ENCODE peak calls at places on chromosomes 16 and 17, in four cellular contexts. D is AG04450, E is PC-3, C is stomach. B is an unnamed sample.

GRCh38 chr17:70655179-70655578 is 485.8 kb downstream of the KCNJ2 start:
- DNase-seq in E (no peak), C (no peak), D (no peak), B (no peak)

GRCh38 chr17:45956090-45956489 is 43.0 kb upstream of the STH start:
- DNase-seq in E (no peak), D (no peak), C (no peak), B (no peak)

GRCh38 chr16:30417447-30418349 is 10.3 kb downstream of the ZNF771 start:
- DNase-seq in C (peak), E (peak), D (peak), B (peak)

GRCh38 chr17:30273373-30273772 is 18.4 kb downstream of the BLMH start:
- DNase-seq in E (no peak), C (no peak), D (no peak), B (no peak)

GRCh38 chr17:14451729-14452191 is 150.9 kb downstream of the HS3ST3B1 start:
- DNase-seq in D (no peak), E (no peak), C (no peak), B (no peak)

GRCh38 chr17:19024101-19025078 is 19.8 kb upstream of the FAM83G start:
- DNase-seq in D (no peak), C (no peak), E (peak), B (no peak)

GRCh38 chr16:1323296-1324239 is 9.9 kb upstream of the BAIAP3 start:
- DNase-seq in D (no peak), E (no peak), C (no peak), B (no peak)

GRCh38 chr16:89300311-89300975 is 82.9 kb downstream of the ZNF778 start:
- DNase-seq in C (peak), E (no peak), D (peak), B (no peak)

GRCh38 chr16:53913082-53913870 is 209.3 kb downstream of the FTO start:
- DNase-seq in D (peak), E (peak), C (no peak), B (peak)

GRCh38 chr17:48048321-48049140 is at the start of gene NFE2L1:
- DNase-seq in E (peak), C (peak), D (peak), B (peak)

GRCh38 chr16:65829076-65829475 is 537.4 kb upstream of the CDH5 start:
- DNase-seq in C (no peak), E (no peak), D (no peak), B (no peak)

GRCh38 chr16:73171380-73171779 is 123.5 kb upstream of the ZFHX3 start:
- DNase-seq in E (no peak), C (no peak), D (no peak), B (no peak)

GRCh38 chr17:36120221-36120620 is 16.6 kb downstream of the CCL4 start:
- DNase-seq in C (no peak), D (no peak), E (no peak), B (no peak)

GRCh38 chr17:1644493-1645206 is 882 bp downstream of the SCARF1 start:
- DNase-seq in E (peak), D (no peak), C (no peak), B (no peak)

GRCh38 chr17:75485688-75486087 is 29.3 kb downstream of the TMEM94 start:
- DNase-seq in C (no peak), E (no peak), D (no peak), B (no peak)

GRCh38 chr16:48172682-48173081 is 16.9 kb upstream of the ABCC12 start:
- DNase-seq in D (no peak), E (no peak), C (no peak), B (no peak)

GRCh38 chr17:718075-718474 is 3.4 kb upstream of the VPS53 start:
- DNase-seq in E (no peak), C (no peak), D (no peak), B (no peak)

GRCh38 chr17:9127340-9127739 is 106.0 kb downstream of the NTN1 start:
- DNase-seq in E (no peak), D (no peak), C (no peak), B (no peak)

GRCh38 chr16:46573008-46573833 is 48.0 kb downstream of the SHCBP1 start:
- DNase-seq in C (no peak), D (no peak), E (peak), B (no peak)

GRCh38 chr17:67164298-67164697 is 80.7 kb downstream of the HELZ start:
- DNase-seq in C (no peak), E (no peak), D (no peak), B (no peak)

GRCh38 chr17:56595831-56596740 is 2.6 kb downstream of the NOG start:
- DNase-seq in D (no peak), C (no peak), E (peak), B (no peak)

GRCh38 chr17:30530346-30531025 is 53.3 kb downstream of the GOSR1 start:
- DNase-seq in D (peak), C (no peak), E (no peak), B (peak)

GRCh38 chr17:68318103-68318991 is 27.1 kb downstream of the ARSG start:
- DNase-seq in C (peak), D (no peak), E (peak), B (no peak)

GRCh38 chr16:15552507-15552906 is 90.4 kb downstream of the MARF1 start:
- DNase-seq in D (no peak), C (no peak), E (no peak), B (no peak)

GRCh38 chr16:19835989-19836421 is 48.6 kb downstream of the GPRC5B start:
- DNase-seq in D (peak), E (no peak), C (no peak), B (no peak)

GRCh38 chr16:4682616-4683254 is 10.6 kb upstream of the NUDT16L1 start:
- DNase-seq in D (no peak), C (peak), E (peak), B (no peak)

GRCh38 chr16:4684030-4684715 is 9.2 kb upstream of the NUDT16L1 start:
- DNase-seq in C (no peak), D (no peak), E (no peak), B (no peak)

GRCh38 chr16:4682084-4682581 is 11.2 kb upstream of the NUDT16L1 start:
- DNase-seq in C (no peak), D (no peak), E (no peak), B (no peak)

GRCh38 chr16:4684763-4685162 is 8.6 kb upstream of the NUDT16L1 start:
- DNase-seq in C (no peak), E (peak), D (no peak), B (no peak)

DNA sequence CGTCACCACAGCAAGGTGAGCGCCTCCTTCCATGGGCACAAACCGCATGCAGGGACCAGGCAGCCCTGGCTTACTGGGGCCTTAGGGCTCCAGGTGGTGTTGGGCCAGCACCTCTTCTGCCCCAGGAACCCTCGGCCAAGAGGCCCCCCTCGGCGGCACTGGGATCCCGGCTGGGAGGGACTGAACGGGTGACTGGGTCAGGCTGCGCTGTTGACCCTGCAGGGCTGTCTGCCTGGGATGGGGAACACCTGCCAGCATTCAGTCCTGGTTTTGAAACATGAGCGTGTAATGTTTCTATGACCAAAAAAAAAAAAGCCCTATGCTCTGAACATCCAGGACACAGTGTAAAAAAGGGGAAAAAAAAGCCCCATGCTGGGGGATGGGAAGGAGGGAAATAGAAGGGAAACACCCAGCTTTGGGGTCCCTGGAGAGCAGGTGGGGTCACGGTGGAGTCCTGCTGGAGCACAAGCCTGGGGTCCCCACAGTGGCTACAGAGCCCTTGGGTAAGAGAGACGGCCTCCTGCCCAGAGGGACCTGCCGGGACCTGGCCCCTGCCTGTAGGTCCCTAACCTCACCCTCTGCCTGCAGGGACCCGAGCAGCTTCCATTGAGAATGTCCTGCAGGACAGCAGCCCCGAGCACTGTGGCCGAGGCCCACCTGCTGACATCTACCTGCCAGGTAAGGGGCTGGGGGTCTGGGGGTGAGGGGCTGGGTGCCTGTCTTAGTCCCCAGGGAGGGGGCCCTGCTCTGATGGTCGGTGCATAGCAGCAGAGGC is 9.9 kb upstream of the NUDT16L1 start:
- DNase-seq in C (no peak), E (no peak), D (no peak), B (no peak)
- TF ChIP-seq CTCF in C (no peak), E (no peak), D (no peak), B (no peak)

DNA sequence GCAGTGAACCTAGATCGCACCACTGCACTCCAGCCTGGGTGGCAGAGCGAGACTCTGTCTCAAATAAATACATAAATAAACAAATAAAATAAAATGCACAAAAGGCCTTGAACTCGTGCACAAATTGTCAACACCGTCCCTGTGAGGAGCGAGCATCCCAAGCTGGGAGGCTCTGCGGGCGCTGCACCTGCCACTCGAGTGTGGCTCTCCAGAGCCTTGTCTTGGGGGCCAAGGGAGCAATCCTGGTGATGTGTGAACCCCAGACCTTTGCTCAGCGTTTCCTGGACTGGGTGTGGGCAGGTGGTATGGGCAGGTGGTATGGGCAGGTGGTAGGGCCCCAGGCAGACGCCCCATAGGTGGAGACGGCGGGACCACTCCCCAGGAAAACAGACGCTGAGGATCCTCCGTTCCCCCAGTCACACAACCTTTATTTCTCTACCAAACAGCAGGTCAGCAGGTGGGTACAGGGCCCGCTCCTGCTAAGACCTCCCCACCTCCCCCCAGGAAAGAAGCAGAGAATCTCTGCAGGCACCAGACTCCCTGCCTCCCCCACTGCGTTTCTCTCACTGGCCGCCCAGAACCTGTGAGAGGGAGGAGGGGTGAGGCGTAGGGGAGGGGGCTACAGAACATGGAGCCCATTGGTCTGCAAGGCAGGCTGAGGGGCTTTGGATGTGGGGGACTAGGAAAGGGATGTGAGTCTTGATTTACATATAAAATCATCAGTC is 7.4 kb upstream of the P2RX1 start:
- DNase-seq in D (no peak), C (no peak), E (no peak), B (no peak)
- H3K4me3 ChIP-seq in D (no peak), C (no peak), E (no peak), B (no peak)

DNA sequence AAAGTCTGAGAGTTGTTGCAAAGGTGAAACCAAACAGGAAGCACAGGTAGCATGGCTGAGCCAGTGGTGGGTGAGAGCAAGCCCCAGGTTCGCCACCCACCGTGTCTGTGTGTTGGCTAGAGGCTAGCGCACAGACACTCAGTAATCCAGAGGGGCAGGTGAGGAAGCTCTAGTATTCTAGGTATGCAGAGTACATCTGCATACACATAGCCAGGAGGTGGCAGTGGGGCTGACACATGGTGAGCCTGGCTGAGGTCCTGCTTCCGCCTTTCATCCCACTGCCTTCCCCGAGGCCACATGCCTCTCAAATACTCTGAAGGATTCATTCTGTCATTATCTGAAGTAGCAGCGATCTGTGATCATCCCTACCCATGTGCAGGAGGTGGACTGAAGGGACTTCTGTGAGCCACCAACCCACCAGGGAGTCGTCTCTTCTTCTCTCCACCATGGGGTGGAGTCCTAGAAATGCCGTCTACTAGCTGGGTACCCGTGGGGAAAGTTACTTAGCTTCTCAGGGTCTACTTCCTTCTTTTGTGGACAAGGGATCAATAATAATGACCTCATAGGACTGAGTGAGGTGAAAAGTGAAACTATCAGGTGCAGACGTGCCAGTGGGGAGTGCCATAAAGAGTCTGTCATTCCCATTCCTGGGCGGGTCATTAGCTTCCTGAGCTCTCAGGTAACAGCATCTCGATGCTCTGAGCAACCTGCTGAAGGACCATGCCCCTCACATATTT is 36.0 kb upstream of the ICAM2 start:
- DNase-seq in D (no peak), C (no peak), E (peak), B (no peak)
- TF ChIP-seq CTCF in D (no peak), C (no peak), E (peak), B (no peak)

DNA sequence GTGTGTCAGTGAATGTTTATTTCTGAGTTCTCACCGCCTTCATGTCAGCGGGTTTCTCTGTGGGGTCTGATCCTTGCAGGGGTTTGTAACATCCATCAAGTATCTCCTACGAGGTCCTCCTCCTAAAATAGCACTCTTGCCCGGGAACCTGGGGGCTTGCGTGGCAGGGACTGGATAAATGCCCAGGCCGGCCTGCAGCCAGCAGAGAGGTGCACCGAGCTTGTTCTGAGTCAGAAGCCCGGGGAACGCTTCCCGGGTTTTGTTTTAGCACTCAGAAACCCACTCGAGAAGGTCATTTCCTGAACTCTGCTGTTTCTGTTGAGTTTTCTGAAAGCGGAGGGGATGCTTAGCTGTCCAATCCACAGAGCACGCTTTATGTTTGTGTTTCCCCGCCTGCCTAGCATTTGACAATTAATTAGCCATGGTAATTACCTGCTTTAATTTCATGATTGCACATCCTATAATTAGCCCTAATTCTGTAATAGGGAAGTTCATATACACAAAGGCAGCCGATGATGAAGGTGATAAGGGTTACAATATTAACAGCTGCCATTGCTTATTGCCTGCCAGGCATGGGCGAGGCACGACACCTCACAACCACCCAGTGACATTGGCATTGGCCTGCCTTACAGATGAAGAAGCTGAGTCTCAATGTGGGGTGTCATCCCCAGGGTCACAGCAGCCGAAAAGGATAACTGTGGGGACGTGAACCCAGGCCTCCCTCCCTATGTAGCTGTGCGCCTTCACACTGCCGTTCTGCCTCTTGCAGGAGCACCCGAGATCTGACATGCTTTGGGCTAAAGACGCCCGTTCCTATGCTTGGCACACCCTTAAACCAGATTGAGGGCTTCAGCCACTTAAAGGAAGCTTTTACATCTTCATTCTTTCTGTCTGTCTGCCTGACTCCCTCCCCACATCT is 333.1 kb downstream of the CPPED1 start:
- DNase-seq in D (peak), C (no peak), E (no peak), B (no peak)
- H3K4me3 ChIP-seq in D (peak), C (no peak), E (no peak), B (no peak)

GRCh38 chr17:16997514-16998429 is 25.9 kb upstream of the TNFRSF13B start:
- DNase-seq in E (peak), D (no peak), C (no peak), B (no peak)
- TF ChIP-seq CTCF in E (peak), D (peak), C (no peak), B (peak)

B was measured in AG04449.